ENCODE peak calls at places on chromosomes 13 and 19, in four cellular contexts. T, D, E and C are unnamed samples.

GRCh38 chr13:72953391-72953960 is 105.3 kb upstream of the KLF5 start:
- DNase-seq in T (no peak), D (no peak), E (no peak), C (no peak)

GRCh38 chr19:42683917-42684513 is 56.3 kb downstream of the PSG3 start:
- DNase-seq in T (peak), D (no peak), E (peak), C (peak)

GRCh38 chr19:19053508-19054314 is 10.1 kb upstream of the SLC25A42 start:
- DNase-seq in T (no peak), D (peak), E (no peak), C (peak)

GRCh38 chr13:50485979-50486935 is 357.2 kb downstream of the DLEU7 start:
- DNase-seq in T (peak), D (no peak), E (peak), C (no peak)

GRCh38 chr19:51980116-51980736 is 6.4 kb downstream of the ZNF350 start:
- DNase-seq in T (no peak), D (no peak), E (no peak), C (no peak)

GRCh38 chr19:7515471-7516226 is at the start of gene ZNF358:
- DNase-seq in T (peak), D (peak), E (peak), C (peak)

GRCh38 chr19:14265285-14266036 is 59.5 kb upstream of the ADGRL1 start:
- DNase-seq in T (no peak), D (no peak), E (no peak), C (no peak)

GRCh38 chr13:98780451-98780850 is 28.0 kb upstream of the SLC15A1 start:
- DNase-seq in T (no peak), D (no peak), E (no peak), C (no peak)

GRCh38 chr19:32873560-32873959 is 4.0 kb upstream of the SLC7A9 start:
- DNase-seq in T (no peak), D (no peak), E (no peak), C (no peak)

GRCh38 chr19:34500656-34501120 is 19.1 kb downstream of the WTIP start:
- DNase-seq in T (no peak), D (no peak), E (no peak), C (no peak)

GRCh38 chr13:113916330-113916815 is 52.5 kb upstream of the GAS6 start:
- DNase-seq in T (no peak), D (no peak), E (no peak), C (peak)

GRCh38 chr19:49677232-49677881 is at the start of gene PRMT1:
- DNase-seq in T (peak), D (no peak), E (peak), C (no peak)

GRCh38 chr19:7654401-7654800 is 14.4 kb upstream of the RETN start:
- DNase-seq in T (no peak), D (no peak), E (no peak), C (no peak)

GRCh38 chr13:45932172-45932571 is 80.6 kb upstream of the SIAH3 start:
- DNase-seq in T (no peak), D (no peak), E (no peak), C (no peak)

GRCh38 chr19:16233836-16234551 is 36.3 kb downstream of the AP1M1 start:
- DNase-seq in T (no peak), D (no peak), E (peak), C (no peak)

GRCh38 chr13:111382411-111382810 is 62.0 kb downstream of the TEX29 start:
- DNase-seq in T (no peak), D (no peak), E (no peak), C (no peak)

GRCh38 chr13:49292742-49293498 is 45.2 kb downstream of the CDADC1 start:
- DNase-seq in T (peak), D (no peak), E (peak), C (no peak)

GRCh38 chr13:33279898-33280549 is 5.5 kb downstream of the STARD13 start:
- DNase-seq in T (no peak), D (no peak), E (peak), C (peak)

GRCh38 chr19:31232220-31232619 is 117.0 kb downstream of the TSHZ3 start:
- DNase-seq in T (no peak), D (no peak), E (peak), C (no peak)

GRCh38 chr19:42048992-42049391 is 21.0 kb downstream of the GRIK5 start:
- DNase-seq in T (no peak), D (no peak), E (no peak), C (no peak)

GRCh38 chr19:14943601-14944000 is 2.3 kb downstream of the OR7C2 start:
- DNase-seq in T (no peak), D (no peak), E (no peak), C (peak)

GRCh38 chr19:6509118-6509971 is 7.2 kb upstream of the TUBB4A start:
- DNase-seq in T (no peak), D (no peak), E (no peak), C (no peak)

GRCh38 chr19:920051-920857 is 3.1 kb downstream of the KISS1R start:
- DNase-seq in T (no peak), D (peak), E (no peak), C (peak)